ENCODE peak calls at places on chromosomes 1 and 21, in eight cellular contexts. P is SK-N-DZ, K is Calu3, I is A172, E is left colon, S is cerebellar cortex, L is renal cortical epithelial cell, J is LoVo. W is an unnamed sample.

GRCh38 chr21:42515708-42516502 is 2.3 kb downstream of the SLC37A1 start:
- DNase-seq in J (peak), E (no peak), S (peak), P (no peak), L (no peak), K (peak), I (no peak), W (no peak)

GRCh38 chr21:44423312-44423821 is 31.9 kb upstream of the LRRC3 start:
- DNase-seq in S (no peak), E (peak), P (no peak), K (no peak), I (no peak), L (no peak), J (no peak), W (no peak)

GRCh38 chr1:157696966-157697628 is 3.5 kb downstream of the FCRL3 start:
- DNase-seq in K (no peak), I (no peak), S (no peak), E (no peak), J (no peak), L (no peak), P (no peak), W (no peak)

GRCh38 chr1:1264868-1265272 is 8.8 kb downstream of the UBE2J2 start:
- DNase-seq in L (peak), S (no peak), P (no peak), J (no peak), K (no peak), E (no peak), I (peak), W (no peak)

GRCh38 chr1:89701746-89702241 is 68.9 kb downstream of the LRRC8C start:
- DNase-seq in K (no peak), J (no peak), E (no peak), L (no peak), P (no peak), I (no peak), S (no peak), W (no peak)

GRCh38 chr1:53616511-53616910 is 122.5 kb downstream of the GLIS1 start:
- DNase-seq in S (no peak), I (no peak), L (no peak), E (peak), K (no peak), J (no peak), P (no peak), W (no peak)

GRCh38 chr1:57889686-57890360 is 466.0 kb upstream of the DAB1 start:
- DNase-seq in I (no peak), S (no peak), L (peak), E (no peak), P (no peak), K (no peak), J (no peak), W (no peak)

GRCh38 chr1:213821175-213821942 is 166.4 kb upstream of the PROX1 start:
- DNase-seq in L (peak), I (no peak), S (no peak), J (no peak), P (no peak), K (peak), E (no peak), W (no peak)

GRCh38 chr1:80212021-80212420 is 1205.5 kb upstream of the ADGRL4 start:
- DNase-seq in E (no peak), L (peak), P (no peak), K (no peak), I (no peak), S (no peak), J (no peak), W (no peak)

GRCh38 chr1:163650624-163651023 is 328.9 kb downstream of the NUF2 start:
- DNase-seq in P (no peak), J (peak), L (no peak), I (peak), S (no peak), K (no peak), E (no peak), W (no peak)

W was measured in pulmonary artery endothelial cell.